ENCODE peak calls at places on chromosomes 3 and 15, in six cellular contexts. X is heart right ventricle, R is left ventricle myocardium inferior, W is IMR-90, C is GM23248, T is dorsolateral prefrontal cortex. I is an unnamed sample.

GRCh38 chr3:172298247-172298646 is 150.0 kb downstream of the GHSR start:
- DNase-seq in W (no peak), R (no peak), T (no peak), X (no peak), C (no peak), I (no peak)

GRCh38 chr3:172522871-172523818 is at the start of gene TNFSF10:
- DNase-seq in C (peak; percentile 47), T (no peak), W (peak; percentile 22), R (peak; percentile 63), X (peak; percentile 80), I (no peak)

GRCh38 chr3:141239551-141240281 is 8.1 kb downstream of the PXYLP1 start:
- DNase-seq in X (no peak), C (no peak), R (no peak), T (no peak), W (no peak), I (no peak)

GRCh38 chr15:72483279-72483678 is 9.1 kb downstream of the ARIH1 start:
- DNase-seq in X (no peak), T (no peak), C (no peak), R (no peak), W (no peak), I (no peak)

GRCh38 chr3:143445118-143445517 is 325.5 kb downstream of the CHST2 start:
- DNase-seq in X (no peak), R (no peak), C (peak; percentile 58), T (no peak), W (peak; percentile 51), I (no peak)

GRCh38 chr15:87827126-87827525 is 429.4 kb downstream of the NTRK3 start:
- DNase-seq in W (peak; percentile 63), R (no peak), C (peak; percentile 36), X (no peak), T (no peak), I (no peak)

GRCh38 chr3:44048196-44048924 is 193.3 kb upstream of the TOPAZ1 start:
- DNase-seq in T (no peak), X (no peak), W (no peak), C (no peak), R (no peak), I (no peak)

GRCh38 chr3:170437696-170438407 is 19.2 kb downstream of the CLDN11 start:
- DNase-seq in R (no peak), W (no peak), X (no peak), T (no peak), C (no peak), I (no peak)

GRCh38 chr15:20340331-20340811 is 201.2 kb downstream of the GOLGA6L6 start:
- DNase-seq in C (no peak), R (peak; percentile 75), W (peak; percentile 18), X (peak; percentile 40), T (peak; percentile 91), I (no peak)

GRCh38 chr3:52910823-52911222 is 13.5 kb upstream of the STIMATE start:
- DNase-seq in T (no peak), C (no peak), X (no peak), W (no peak), R (no peak), I (no peak)

GRCh38 chr3:9986230-9986725 is 363 bp downstream of the EMC3 start:
- DNase-seq in T (no peak), X (no peak), R (no peak), W (no peak), C (no peak), I (no peak)

GRCh38 chr3:29261119-29261518 is 19.8 kb upstream of the RBMS3 start:
- DNase-seq in R (no peak), W (no peak), C (no peak), T (no peak), X (no peak), I (no peak)

GRCh38 chr15:52308446-52309153 is 13.0 kb upstream of the MYO5C start:
- DNase-seq in C (no peak), W (no peak), X (no peak), T (no peak), R (no peak), I (no peak)

DNA sequence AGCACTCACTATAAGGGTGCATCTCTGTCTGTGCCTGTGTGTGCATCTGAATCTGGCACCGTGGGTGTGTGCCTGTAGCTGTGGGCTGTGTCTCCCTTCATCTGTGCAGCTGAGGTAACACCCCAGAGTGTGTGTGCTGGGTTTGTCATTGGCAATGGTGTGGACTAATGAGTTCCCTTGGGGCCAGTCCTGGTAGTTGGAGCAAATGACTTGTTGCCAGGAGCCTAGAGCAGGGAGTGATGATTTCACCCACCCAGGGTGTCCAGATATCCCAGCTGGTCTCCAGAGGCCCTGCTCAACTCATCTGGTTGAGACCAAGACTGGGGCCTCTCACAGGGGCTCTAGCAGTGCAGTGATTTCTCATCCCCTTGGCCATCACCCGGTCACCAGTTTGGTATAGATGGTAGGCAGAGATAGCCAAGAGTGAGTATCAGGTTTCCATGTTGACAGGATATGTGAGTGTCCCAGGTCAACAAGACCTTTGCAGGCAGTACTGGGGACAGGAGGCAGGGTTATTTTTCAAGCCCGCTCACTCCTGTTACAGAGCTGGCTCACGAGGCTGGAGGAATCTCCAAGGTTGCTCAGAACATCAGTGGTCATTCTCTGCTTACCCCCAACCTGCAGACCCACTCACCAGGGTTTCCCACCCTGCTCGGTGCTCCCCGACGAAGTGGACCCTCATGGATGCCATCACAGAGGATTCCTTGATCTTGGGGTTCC is 4.1 kb upstream of the HDAC11 start:
- DNase-seq in T (no peak), W (no peak), C (peak; percentile 30), R (no peak), X (no peak), I (no peak)
- H3K27ac ChIP-seq in T (peak overlapping the region; percentile 99), W (no peak overlapping the region), C (no peak overlapping the region), R (no peak overlapping the region), X (no peak overlapping the region), I (no peak overlapping the region)

DNA sequence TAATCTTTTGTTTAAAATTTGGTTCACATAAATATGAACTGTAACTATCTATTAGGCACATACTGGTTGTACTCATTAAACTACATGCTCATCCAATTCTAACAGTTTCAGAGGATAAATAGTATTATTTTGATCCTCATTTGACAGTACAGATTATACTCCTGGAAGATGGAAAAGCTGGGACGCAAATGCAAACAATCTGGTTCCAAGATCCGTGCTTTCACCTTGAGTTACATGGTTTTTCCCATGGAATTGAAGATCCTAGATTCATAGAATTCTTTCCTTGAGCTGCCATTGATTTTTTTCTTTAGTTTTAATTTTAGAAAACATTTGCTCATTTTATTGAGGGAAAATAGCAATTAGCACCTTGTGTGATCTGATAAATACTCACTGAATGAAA is 285.8 kb downstream of the ROBO2 start:
- DNase-seq in W (no peak), C (no peak), T (no peak), R (no peak), X (no peak), I (no peak)
- H3K4me3 ChIP-seq in W (no peak overlapping the region), C (no peak overlapping the region), T (no peak overlapping the region), R (no peak overlapping the region), X (no peak overlapping the region), I (no peak overlapping the region)

GRCh38 chr15:74769463-74770025 is 12.3 kb upstream of the CSK start:
- DNase-seq in R (no peak), W (no peak), C (no peak), T (no peak), X (no peak), I (no peak)
- H3K27me3 ChIP-seq in R (peaks cover 7% of the 10 kb centered on the region), W (peaks cover 11% of the 10 kb centered on the region), C (no peaks in the 10 kb centered on the region), T (no peaks in the 10 kb centered on the region), X (peaks cover 4% of the 10 kb centered on the region), I (no peaks in the 10 kb centered on the region)

DNA sequence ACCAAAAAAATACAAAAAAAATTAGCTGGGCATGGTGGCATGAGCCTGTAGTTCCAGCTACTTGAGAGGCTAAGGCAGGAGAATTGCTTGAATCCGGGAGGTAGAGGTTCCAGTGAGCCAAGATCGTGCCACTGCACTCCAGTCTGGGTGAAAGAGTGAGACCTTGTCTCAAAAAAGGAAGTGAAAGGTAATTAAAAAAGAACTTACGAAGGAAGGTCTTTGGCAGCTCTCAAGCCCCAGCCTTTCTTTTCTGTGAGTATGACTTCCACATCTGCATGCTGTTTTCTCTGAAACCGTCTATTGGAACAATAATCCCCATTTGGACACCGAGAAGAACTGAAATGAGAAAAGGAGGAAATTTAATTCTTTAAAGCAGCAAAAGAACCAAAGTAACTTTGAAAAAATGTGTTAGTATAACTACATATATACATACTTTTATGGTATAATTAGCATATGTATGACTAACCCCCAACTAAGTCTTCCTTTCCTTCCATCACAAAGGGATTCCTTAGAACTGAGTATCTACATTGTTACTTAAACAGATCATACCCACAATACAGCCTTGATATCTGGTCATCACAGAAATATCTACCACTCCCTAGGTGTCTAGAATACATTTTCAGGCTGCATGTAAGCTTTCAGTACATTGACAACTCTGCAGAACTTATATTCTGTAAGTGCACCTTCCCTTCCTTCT is 50.1 kb downstream of the SETD2 start:
- DNase-seq in W (peak; percentile 92), R (no peak), C (peak; percentile 92), T (no peak), X (no peak), I (no peak)
- H3K27ac ChIP-seq in W (peak overlapping the region; percentile 90), R (no peak overlapping the region), C (peak overlapping the region; percentile 77), T (no peak overlapping the region), X (no peak overlapping the region), I (no peak overlapping the region)

GRCh38 chr3:25727316-25727715 is 55.9 kb downstream of the NGLY1 start:
- DNase-seq in X (no peak), C (no peak), W (no peak), T (no peak), R (no peak), I (no peak)

GRCh38 chr3:25723802-25724201 is 59.1 kb upstream of the TOP2B start:
- DNase-seq in T (no peak), W (no peak), X (no peak), R (no peak), C (no peak), I (no peak)

GRCh38 chr3:25724948-25725645 is 58.1 kb downstream of the NGLY1 start:
- DNase-seq in R (no peak), X (no peak), T (no peak), C (no peak), W (no peak), I (no peak)

GRCh38 chr3:25728101-25728500 is 55.1 kb downstream of the NGLY1 start:
- DNase-seq in X (no peak), T (no peak), C (no peak), W (peak; percentile 5), R (no peak), I (no peak)

GRCh38 chr3:25725810-25726209 is 57.4 kb downstream of the NGLY1 start:
- DNase-seq in T (no peak), X (no peak), C (no peak), R (no peak), W (peak; percentile 2), I (no peak)
- H3K4me3 ChIP-seq in T (no peak overlapping the region), X (no peak overlapping the region), C (no peak overlapping the region), R (no peak overlapping the region), W (no peak overlapping the region), I (no peak overlapping the region)